ENCODE peak calls at places on chromosomes 6 and 20, in six cellular contexts. One of them, this sample, is unnamed.
A peak's percentile ranks its signal among the peaks of the same experiment; 100 is the strongest.

GRCh38 chr6:21953831-21954801 is 342.7 kb downstream of the PRL start:
- DNase-seq in endothelial cell: no peak
- DNase-seq in thyroid gland: no peak
- DNase-seq in type B pancreatic cell: no peak
- DNase-seq in GM12865: peak; percentile 38
- DNase-seq in AG10803: peak; percentile 65
- DNase-seq in this sample: peak; percentile 25

GRCh38 chr6:119979862-119980261 is 630.3 kb upstream of the MAN1A1 start:
- DNase-seq in AG10803: peak; percentile 10
- DNase-seq in type B pancreatic cell: no peak
- DNase-seq in GM12865: peak; percentile 8
- DNase-seq in endothelial cell: no peak
- DNase-seq in thyroid gland: no peak
- DNase-seq in this sample: no peak

GRCh38 chr6:134491473-134491872 is 173.6 kb upstream of the SGK1 start:
- DNase-seq in AG10803: no peak
- DNase-seq in thyroid gland: no peak
- DNase-seq in GM12865: no peak
- DNase-seq in type B pancreatic cell: no peak
- DNase-seq in endothelial cell: no peak
- DNase-seq in this sample: no peak

GRCh38 chr6:72798196-72798595 is 176.3 kb downstream of the KCNQ5 start:
- DNase-seq in type B pancreatic cell: no peak
- DNase-seq in endothelial cell: no peak
- DNase-seq in AG10803: no peak
- DNase-seq in GM12865: no peak
- DNase-seq in thyroid gland: no peak
- DNase-seq in this sample: no peak

GRCh38 chr6:45423901-45424627 is 46.3 kb upstream of the SUPT3H start:
- DNase-seq in GM12865: peak; percentile 17
- DNase-seq in type B pancreatic cell: no peak
- DNase-seq in AG10803: no peak
- DNase-seq in thyroid gland: peak; percentile 15
- DNase-seq in endothelial cell: peak; percentile 52
- DNase-seq in this sample: peak; percentile 45

GRCh38 chr6:44386364-44386928 is 1.1 kb upstream of the CDC5L start:
- DNase-seq in endothelial cell: no peak
- DNase-seq in type B pancreatic cell: no peak
- DNase-seq in AG10803: no peak
- DNase-seq in thyroid gland: no peak
- DNase-seq in GM12865: no peak
- DNase-seq in this sample: no peak

GRCh38 chr20:14009206-14009605 is 13.9 kb downstream of the MACROD2 start:
- DNase-seq in AG10803: no peak
- DNase-seq in endothelial cell: no peak
- DNase-seq in type B pancreatic cell: no peak
- DNase-seq in GM12865: no peak
- DNase-seq in thyroid gland: no peak
- DNase-seq in this sample: no peak

GRCh38 chr6:114690625-114691024 is 347.8 kb upstream of the HS3ST5 start:
- DNase-seq in AG10803: no peak
- DNase-seq in endothelial cell: no peak
- DNase-seq in type B pancreatic cell: no peak
- DNase-seq in GM12865: no peak
- DNase-seq in thyroid gland: no peak
- DNase-seq in this sample: no peak

GRCh38 chr6:159913862-159914564 is 23.2 kb downstream of the MAS1 start:
- DNase-seq in thyroid gland: no peak
- DNase-seq in GM12865: no peak
- DNase-seq in AG10803: no peak
- DNase-seq in endothelial cell: no peak
- DNase-seq in type B pancreatic cell: no peak
- DNase-seq in this sample: no peak

GRCh38 chr6:40037271-40037670 is 103.0 kb upstream of the MOCS1 start:
- DNase-seq in endothelial cell: no peak
- DNase-seq in AG10803: no peak
- DNase-seq in GM12865: no peak
- DNase-seq in type B pancreatic cell: no peak
- DNase-seq in thyroid gland: no peak
- DNase-seq in this sample: no peak

GRCh38 chr20:59073582-59073981 is 31.0 kb upstream of the PRELID3B start:
- DNase-seq in type B pancreatic cell: no peak
- DNase-seq in AG10803: no peak
- DNase-seq in GM12865: no peak
- DNase-seq in thyroid gland: no peak
- DNase-seq in endothelial cell: no peak
- DNase-seq in this sample: no peak

GRCh38 chr6:4066029-4066755 is 12.7 kb downstream of the FAM217A start:
- DNase-seq in AG10803: no peak
- DNase-seq in endothelial cell: no peak
- DNase-seq in GM12865: peak; percentile 5
- DNase-seq in type B pancreatic cell: no peak
- DNase-seq in thyroid gland: no peak
- DNase-seq in this sample: no peak

GRCh38 chr6:7219310-7219709 is 93.7 kb downstream of the SSR1 start:
- DNase-seq in AG10803: peak; percentile 19
- DNase-seq in GM12865: no peak
- DNase-seq in type B pancreatic cell: no peak
- DNase-seq in thyroid gland: no peak
- DNase-seq in endothelial cell: no peak
- DNase-seq in this sample: no peak

GRCh38 chr6:3398165-3398562 is 58.7 kb downstream of the SLC22A23 start:
- DNase-seq in thyroid gland: no peak
- DNase-seq in type B pancreatic cell: no peak
- DNase-seq in GM12865: no peak
- DNase-seq in AG10803: no peak
- DNase-seq in endothelial cell: no peak
- DNase-seq in this sample: no peak

GRCh38 chr6:20907486-20908071 is 373.3 kb downstream of the CDKAL1 start:
- DNase-seq in thyroid gland: no peak
- DNase-seq in AG10803: no peak
- DNase-seq in type B pancreatic cell: no peak
- DNase-seq in GM12865: no peak
- DNase-seq in endothelial cell: no peak
- DNase-seq in this sample: no peak

GRCh38 chr6:100370265-100370664 is 94.5 kb downstream of the SIM1 start:
- DNase-seq in type B pancreatic cell: no peak
- DNase-seq in AG10803: no peak
- DNase-seq in thyroid gland: no peak
- DNase-seq in GM12865: peak; percentile 11
- DNase-seq in endothelial cell: no peak
- DNase-seq in this sample: no peak

GRCh38 chr20:39070484-39071231 is 108.5 kb downstream of the DHX35 start:
- DNase-seq in endothelial cell: no peak
- DNase-seq in AG10803: peak; percentile 70
- DNase-seq in GM12865: no peak
- DNase-seq in thyroid gland: no peak
- DNase-seq in type B pancreatic cell: no peak
- DNase-seq in this sample: no peak

GRCh38 chr6:53984581-53984980 is 126.7 kb upstream of the MLIP start:
- DNase-seq in GM12865: no peak
- DNase-seq in type B pancreatic cell: no peak
- DNase-seq in thyroid gland: no peak
- DNase-seq in AG10803: no peak
- DNase-seq in endothelial cell: no peak
- DNase-seq in this sample: no peak
- TF ChIP-seq CTCF in GM12865: no peak
- TF ChIP-seq CTCF in type B pancreatic cell: no peak
- TF ChIP-seq CTCF in thyroid gland: no peak
- TF ChIP-seq CTCF in AG10803: no peak
- TF ChIP-seq CTCF in endothelial cell: no peak
- TF ChIP-seq CTCF in this sample: no peak

GRCh38 chr6:1619106-1619665 is 9.5 kb downstream of the FOXC1 start:
- DNase-seq in AG10803: no peak
- DNase-seq in GM12865: no peak
- DNase-seq in type B pancreatic cell: no peak
- DNase-seq in thyroid gland: no peak
- DNase-seq in endothelial cell: peak; percentile 40
- DNase-seq in this sample: peak; percentile 50
- TF ChIP-seq CTCF in AG10803: no peak
- TF ChIP-seq CTCF in GM12865: no peak
- TF ChIP-seq CTCF in type B pancreatic cell: no peak
- TF ChIP-seq CTCF in thyroid gland: no peak
- TF ChIP-seq CTCF in endothelial cell: no peak
- TF ChIP-seq CTCF in this sample: no peak

DNA sequence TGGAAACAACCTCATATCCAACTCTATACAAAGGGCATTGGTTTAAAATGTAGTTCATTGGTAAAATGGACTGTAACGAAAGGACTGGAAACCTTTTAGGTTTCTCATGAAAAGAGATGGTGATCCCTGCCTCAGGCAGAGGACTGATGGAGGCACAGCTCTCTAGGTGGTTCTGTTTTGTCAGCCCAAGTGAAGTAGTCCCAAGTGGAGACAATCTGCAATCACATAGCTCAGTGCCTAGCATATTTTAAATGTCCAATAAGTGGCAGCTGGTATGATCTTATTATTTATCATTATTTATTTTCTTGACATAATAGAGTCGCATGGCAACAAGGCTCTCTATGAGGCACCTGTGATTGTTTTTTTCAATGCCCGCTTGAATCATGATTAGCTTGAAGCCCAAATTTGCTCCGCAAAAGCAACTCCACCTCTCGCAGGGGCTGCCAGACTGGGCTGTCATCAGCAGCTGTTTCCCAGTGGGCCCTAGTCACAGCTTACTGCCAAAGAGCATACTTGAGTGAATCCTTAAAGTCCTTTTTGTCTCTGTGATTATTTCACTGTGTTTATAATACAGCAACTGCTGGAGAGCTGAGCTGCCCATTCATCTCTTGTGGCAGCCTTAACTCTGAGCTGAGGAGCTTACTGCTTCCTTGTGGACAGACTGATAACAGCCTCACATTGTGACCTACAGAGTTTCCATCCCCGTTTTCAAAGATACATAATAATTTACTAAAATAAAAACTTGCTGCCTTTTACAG is 19.7 kb upstream of the ENPP1 start:
- DNase-seq in endothelial cell: no peak
- DNase-seq in AG10803: peak; percentile 61
- DNase-seq in GM12865: no peak
- DNase-seq in type B pancreatic cell: no peak
- DNase-seq in thyroid gland: peak; percentile 59
- DNase-seq in this sample: no peak
- TF ChIP-seq CTCF in endothelial cell: no peak
- TF ChIP-seq CTCF in AG10803: peak; percentile 53
- TF ChIP-seq CTCF in GM12865: no peak
- TF ChIP-seq CTCF in type B pancreatic cell: no peak
- TF ChIP-seq CTCF in thyroid gland: peak; percentile 28
- TF ChIP-seq CTCF in this sample: no peak

DNA sequence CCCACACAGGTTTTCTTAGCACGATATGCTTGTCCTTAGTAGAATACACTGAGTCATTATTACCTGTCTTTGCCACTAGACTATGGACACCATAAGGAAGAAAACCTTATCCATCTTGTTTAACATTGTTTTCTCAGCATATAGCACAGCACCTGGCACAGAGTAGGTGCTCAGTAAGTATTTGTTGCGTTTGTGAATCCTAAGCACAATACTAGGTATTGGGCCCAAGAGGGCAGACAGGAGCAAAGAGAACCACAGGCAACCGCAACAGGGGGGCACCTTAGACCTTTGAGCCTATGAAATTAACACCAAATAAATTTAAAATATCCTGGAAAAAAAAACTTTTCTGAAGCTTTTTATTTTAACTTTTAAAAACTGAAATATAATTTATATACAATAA is 3.7 kb upstream of the NCOA6 start:
- DNase-seq in type B pancreatic cell: no peak
- DNase-seq in GM12865: no peak
- DNase-seq in endothelial cell: no peak
- DNase-seq in thyroid gland: no peak
- DNase-seq in AG10803: no peak
- DNase-seq in this sample: no peak
- TF ChIP-seq CTCF in type B pancreatic cell: peak; percentile 37
- TF ChIP-seq CTCF in GM12865: no peak
- TF ChIP-seq CTCF in endothelial cell: no peak
- TF ChIP-seq CTCF in thyroid gland: no peak
- TF ChIP-seq CTCF in AG10803: no peak
- TF ChIP-seq CTCF in this sample: no peak

GRCh38 chr20:3696200-3696599 is 14.4 kb upstream of the ADAM33 start:
- DNase-seq in thyroid gland: no peak
- DNase-seq in endothelial cell: no peak
- DNase-seq in type B pancreatic cell: no peak
- DNase-seq in GM12865: peak; percentile 27
- DNase-seq in AG10803: no peak
- DNase-seq in this sample: no peak
- TF ChIP-seq CTCF in thyroid gland: no peak
- TF ChIP-seq CTCF in endothelial cell: peak; percentile 70
- TF ChIP-seq CTCF in type B pancreatic cell: peak; percentile 69
- TF ChIP-seq CTCF in GM12865: peak; percentile 48
- TF ChIP-seq CTCF in AG10803: peak; percentile 56
- TF ChIP-seq CTCF in this sample: no peak

DNA sequence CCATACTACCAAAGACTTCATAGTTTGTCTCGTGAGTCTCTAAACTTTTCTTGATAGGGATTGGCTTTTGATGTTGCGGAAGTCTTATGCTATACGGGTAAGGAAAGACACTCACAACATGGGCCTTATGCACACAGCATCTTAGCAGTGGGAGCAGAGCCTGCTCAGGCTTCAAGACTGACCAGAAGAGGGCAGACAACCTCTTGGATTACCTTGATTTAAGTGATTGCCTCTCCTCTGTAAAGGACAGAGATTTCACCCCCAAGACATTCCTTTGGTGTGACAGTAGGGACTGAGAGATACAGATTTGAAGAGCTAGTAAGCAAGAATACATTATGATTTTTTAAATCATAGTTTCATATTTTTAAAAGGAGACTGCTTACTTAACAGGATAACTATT is 71.0 kb upstream of the SAMD3 start:
- DNase-seq in AG10803: peak; percentile 77
- DNase-seq in GM12865: peak; percentile 65
- DNase-seq in endothelial cell: peak; percentile 45
- DNase-seq in thyroid gland: no peak
- DNase-seq in type B pancreatic cell: no peak
- DNase-seq in this sample: peak; percentile 19
- TF ChIP-seq CTCF in AG10803: peak; percentile 92
- TF ChIP-seq CTCF in GM12865: peak; percentile 46
- TF ChIP-seq CTCF in endothelial cell: no peak
- TF ChIP-seq CTCF in thyroid gland: no peak
- TF ChIP-seq CTCF in type B pancreatic cell: peak; percentile 73
- TF ChIP-seq CTCF in this sample: peak; percentile 55

DNA sequence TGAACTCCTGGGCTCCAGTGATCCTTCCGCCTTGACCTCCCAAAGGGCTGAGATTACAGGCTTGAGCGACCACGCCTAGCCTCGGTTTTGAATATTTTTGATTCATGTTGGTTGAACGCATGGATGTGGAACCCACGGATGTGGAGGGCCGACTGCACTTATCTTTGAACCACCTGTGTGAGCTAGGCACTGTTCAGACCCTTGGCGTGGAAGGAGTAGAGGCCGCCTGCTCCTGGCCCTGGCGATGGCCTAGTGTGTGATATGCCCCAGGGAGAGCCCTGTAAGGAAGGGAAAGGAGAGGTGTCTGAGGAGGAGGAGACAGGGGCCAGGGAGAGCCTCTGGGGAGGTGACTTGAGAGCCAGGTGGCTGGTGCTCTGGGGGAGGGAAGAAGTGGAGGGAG is 64.3 kb downstream of the BCAS4 start:
- DNase-seq in type B pancreatic cell: no peak
- DNase-seq in thyroid gland: no peak
- DNase-seq in GM12865: no peak
- DNase-seq in endothelial cell: no peak
- DNase-seq in AG10803: no peak
- DNase-seq in this sample: no peak
- TF ChIP-seq CTCF in type B pancreatic cell: no peak
- TF ChIP-seq CTCF in thyroid gland: no peak
- TF ChIP-seq CTCF in GM12865: no peak
- TF ChIP-seq CTCF in endothelial cell: no peak
- TF ChIP-seq CTCF in AG10803: no peak
- TF ChIP-seq CTCF in this sample: no peak

GRCh38 chr6:130282234-130282995 is 59.7 kb upstream of the SAMD3 start:
- DNase-seq in AG10803: peak; percentile 48
- DNase-seq in GM12865: peak; percentile 80
- DNase-seq in type B pancreatic cell: no peak
- DNase-seq in endothelial cell: no peak
- DNase-seq in thyroid gland: no peak
- DNase-seq in this sample: no peak

GRCh38 chr6:130288065-130288464 is 65.3 kb upstream of the SAMD3 start:
- DNase-seq in GM12865: no peak
- DNase-seq in endothelial cell: no peak
- DNase-seq in AG10803: no peak
- DNase-seq in thyroid gland: no peak
- DNase-seq in type B pancreatic cell: no peak
- DNase-seq in this sample: no peak
- TF ChIP-seq CTCF in GM12865: no peak
- TF ChIP-seq CTCF in endothelial cell: no peak
- TF ChIP-seq CTCF in AG10803: no peak
- TF ChIP-seq CTCF in thyroid gland: no peak
- TF ChIP-seq CTCF in type B pancreatic cell: no peak
- TF ChIP-seq CTCF in this sample: no peak

This sample was measured in nephron progenitor cell.